ENCODE peak calls at places on chromosomes 16 and 17, in four cellular contexts. One of them, this sample, is unnamed.

GRCh38 chr16:51565149-51565548 is 414.1 kb upstream of the SALL1 start:
- DNase-seq in fibroblast of lung: no peak
- DNase-seq in ovary: no peak
- DNase-seq in A549: no peak
- DNase-seq in this sample: no peak

GRCh38 chr17:77465358-77466041 is 324.7 kb downstream of the SEC14L1 start:
- DNase-seq in A549: no peak
- DNase-seq in fibroblast of lung: peak; percentile 80
- DNase-seq in ovary: no peak
- DNase-seq in this sample: no peak

GRCh38 chr16:24986512-24987303 is 28.5 kb downstream of the ARHGAP17 start:
- DNase-seq in A549: peak; percentile 66
- DNase-seq in ovary: peak; percentile 62
- DNase-seq in fibroblast of lung: peak; percentile 91
- DNase-seq in this sample: no peak

GRCh38 chr16:23014592-23014991 is 134.7 kb downstream of the USP31 start:
- DNase-seq in ovary: no peak
- DNase-seq in fibroblast of lung: no peak
- DNase-seq in A549: peak; percentile 10
- DNase-seq in this sample: no peak

GRCh38 chr17:62105861-62106260 is 40.8 kb upstream of the MED13 start:
- DNase-seq in ovary: no peak
- DNase-seq in fibroblast of lung: no peak
- DNase-seq in A549: no peak
- DNase-seq in this sample: no peak

GRCh38 chr16:88469615-88470395 is 16.7 kb downstream of the ZFPM1 start:
- DNase-seq in fibroblast of lung: no peak
- DNase-seq in A549: no peak
- DNase-seq in ovary: no peak
- DNase-seq in this sample: no peak

GRCh38 chr16:86534779-86535605 is 20.0 kb downstream of the MTHFSD start:
- DNase-seq in fibroblast of lung: no peak
- DNase-seq in ovary: no peak
- DNase-seq in A549: no peak
- DNase-seq in this sample: no peak

GRCh38 chr17:80539022-80539421 is 5.6 kb upstream of the RPTOR start:
- DNase-seq in A549: peak; percentile 34
- DNase-seq in ovary: no peak
- DNase-seq in fibroblast of lung: no peak
- DNase-seq in this sample: no peak

GRCh38 chr17:59668816-59669215 is 38.4 kb downstream of the PTRH2 start:
- DNase-seq in fibroblast of lung: peak; percentile 98
- DNase-seq in A549: peak; percentile 22
- DNase-seq in ovary: no peak
- DNase-seq in this sample: no peak

GRCh38 chr16:88705076-88705684 is 1.0 kb downstream of the RNF166 start:
- DNase-seq in fibroblast of lung: peak; percentile 49
- DNase-seq in ovary: no peak
- DNase-seq in A549: no peak
- DNase-seq in this sample: no peak

GRCh38 chr16:62709856-62710255 is 673.6 kb upstream of the CDH8 start:
- DNase-seq in ovary: no peak
- DNase-seq in A549: no peak
- DNase-seq in fibroblast of lung: no peak
- DNase-seq in this sample: no peak

GRCh38 chr17:82022310-82022980 is at the start of gene CENPX:
- DNase-seq in ovary: no peak
- DNase-seq in A549: no peak
- DNase-seq in fibroblast of lung: no peak
- DNase-seq in this sample: peak; percentile 42

GRCh38 chr16:21277045-21277926 is 804 bp downstream of the CRYM start:
- DNase-seq in A549: no peak
- DNase-seq in fibroblast of lung: no peak
- DNase-seq in ovary: no peak
- DNase-seq in this sample: no peak

GRCh38 chr17:69523252-69523861 is 108.9 kb downstream of the MAP2K6 start:
- DNase-seq in A549: peak; percentile 72
- DNase-seq in fibroblast of lung: peak; percentile 40
- DNase-seq in ovary: peak; percentile 24
- DNase-seq in this sample: no peak

GRCh38 chr17:69525920-69526841 is 111.7 kb downstream of the MAP2K6 start:
- DNase-seq in A549: peak; percentile 74
- DNase-seq in fibroblast of lung: peak; percentile 48
- DNase-seq in ovary: peak; percentile 46
- DNase-seq in this sample: peak; percentile 36

GRCh38 chr17:69528035-69528434 is 113.5 kb downstream of the MAP2K6 start:
- DNase-seq in ovary: no peak
- DNase-seq in A549: no peak
- DNase-seq in fibroblast of lung: no peak
- DNase-seq in this sample: no peak

GRCh38 chr17:69518951-69519350 is 104.5 kb downstream of the MAP2K6 start:
- DNase-seq in ovary: no peak
- DNase-seq in A549: no peak
- DNase-seq in fibroblast of lung: no peak
- DNase-seq in this sample: no peak

GRCh38 chr17:69524854-69525253 is 110.4 kb downstream of the MAP2K6 start:
- DNase-seq in ovary: no peak
- DNase-seq in A549: peak; percentile 17
- DNase-seq in fibroblast of lung: no peak
- DNase-seq in this sample: no peak
- TF ChIP-seq CTCF in ovary: no peak
- TF ChIP-seq CTCF in A549: peak; percentile 40
- TF ChIP-seq CTCF in fibroblast of lung: no peak
- TF ChIP-seq CTCF in this sample: no peak

DNA sequence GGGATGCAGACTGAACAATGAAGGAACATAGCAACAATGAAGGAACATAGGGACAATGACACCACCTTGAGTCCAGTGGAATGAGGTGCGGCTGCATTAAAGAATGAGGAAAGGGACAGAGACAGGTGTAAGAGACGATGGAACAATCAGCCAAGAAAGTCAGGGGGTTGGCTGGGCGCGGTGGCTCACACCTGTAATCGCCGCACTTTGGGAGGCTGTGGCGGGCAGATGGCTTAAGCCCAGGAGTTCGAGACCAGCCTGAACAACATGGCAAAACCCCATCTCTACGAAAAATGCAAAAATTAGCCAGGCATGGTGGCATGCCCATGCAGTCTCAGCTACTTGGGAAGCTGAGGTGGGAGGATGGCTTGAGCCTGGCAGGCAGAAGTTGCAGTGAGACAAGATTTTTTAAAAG is 13.6 kb upstream of the CBFB start:
- DNase-seq in ovary: no peak
- DNase-seq in fibroblast of lung: no peak
- DNase-seq in A549: peak; percentile 45
- DNase-seq in this sample: no peak
- TF ChIP-seq CTCF in ovary: no peak
- TF ChIP-seq CTCF in fibroblast of lung: no peak
- TF ChIP-seq CTCF in A549: peak; percentile 19
- TF ChIP-seq CTCF in this sample: no peak

DNA sequence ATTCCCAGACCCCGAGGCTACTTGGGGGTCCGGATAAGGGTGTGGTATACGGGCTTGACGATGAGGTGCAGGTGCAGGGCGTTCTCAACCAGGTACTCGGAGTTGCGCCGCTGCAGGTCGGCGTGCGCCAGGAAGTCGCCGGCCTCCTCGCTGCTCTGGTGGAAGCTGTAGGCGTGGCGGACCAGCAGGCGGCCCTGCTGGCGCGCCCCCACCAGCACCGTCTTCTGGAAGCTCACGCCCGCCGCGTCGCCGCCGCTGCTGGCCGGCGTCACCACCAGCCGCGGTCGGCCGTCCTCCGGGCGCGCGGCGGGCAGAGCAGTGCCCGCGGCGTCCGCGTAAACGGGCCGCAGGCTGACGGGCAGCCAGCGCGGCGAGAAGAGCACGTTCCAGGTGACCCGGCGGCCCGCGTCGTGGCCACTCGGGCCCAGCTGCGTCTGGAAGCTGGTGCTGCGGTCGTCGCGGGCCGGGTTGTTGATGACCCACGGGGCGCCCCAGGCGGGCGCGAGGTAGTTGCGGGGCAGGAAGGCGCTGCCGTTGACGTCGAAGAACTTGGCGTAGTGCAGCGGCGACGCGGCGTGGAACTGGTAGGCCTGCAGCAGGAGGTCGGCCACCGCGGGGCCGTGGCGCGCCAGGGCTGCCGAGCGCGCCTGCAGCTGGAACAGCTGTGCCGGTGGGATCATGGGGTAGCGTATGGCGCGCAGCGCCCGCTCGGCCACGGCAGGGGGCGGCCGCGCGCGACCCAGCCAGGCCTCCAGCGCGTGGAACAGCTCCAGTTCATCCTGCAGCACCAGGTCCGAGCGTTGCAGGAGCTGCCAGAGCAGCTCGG is 4.8 kb downstream of the BTBD17 start:
- DNase-seq in A549: peak; percentile 24
- DNase-seq in ovary: no peak
- DNase-seq in fibroblast of lung: no peak
- DNase-seq in this sample: no peak
- TF ChIP-seq CTCF in A549: no peak
- TF ChIP-seq CTCF in ovary: no peak
- TF ChIP-seq CTCF in fibroblast of lung: no peak
- TF ChIP-seq CTCF in this sample: peak; percentile 11

GRCh38 chr17:17167986-17168385 is 38.1 kb downstream of the PLD6 start:
- DNase-seq in fibroblast of lung: no peak
- DNase-seq in ovary: no peak
- DNase-seq in A549: no peak
- DNase-seq in this sample: no peak
- TF ChIP-seq CTCF in fibroblast of lung: no peak
- TF ChIP-seq CTCF in ovary: no peak
- TF ChIP-seq CTCF in A549: no peak
- TF ChIP-seq CTCF in this sample: no peak

GRCh38 chr17:28472871-28473497 is 460 bp upstream of the SLC13A2 start:
- DNase-seq in ovary: no peak
- DNase-seq in A549: no peak
- DNase-seq in fibroblast of lung: no peak
- DNase-seq in this sample: no peak

GRCh38 chr17:28474035-28474640 is 694 bp downstream of the SLC13A2 start:
- DNase-seq in A549: no peak
- DNase-seq in ovary: no peak
- DNase-seq in fibroblast of lung: no peak
- DNase-seq in this sample: no peak

GRCh38 chr17:28471531-28472342 is 1.7 kb upstream of the SLC13A2 start:
- DNase-seq in fibroblast of lung: no peak
- DNase-seq in A549: no peak
- DNase-seq in ovary: no peak
- DNase-seq in this sample: no peak

GRCh38 chr17:28475151-28475900 is 1.9 kb downstream of the SLC13A2 start:
- DNase-seq in fibroblast of lung: no peak
- DNase-seq in A549: peak; percentile 63
- DNase-seq in ovary: no peak
- DNase-seq in this sample: no peak

GRCh38 chr17:28473542-28473941 is at the start of gene SLC13A2:
- DNase-seq in fibroblast of lung: no peak
- DNase-seq in A549: no peak
- DNase-seq in ovary: no peak
- DNase-seq in this sample: no peak
- TF ChIP-seq CTCF in fibroblast of lung: no peak
- TF ChIP-seq CTCF in A549: no peak
- TF ChIP-seq CTCF in ovary: no peak
- TF ChIP-seq CTCF in this sample: no peak

GRCh38 chr17:38868968-38869646 is 751 bp upstream of the LASP1 start:
- DNase-seq in fibroblast of lung: peak; percentile 83
- DNase-seq in A549: peak; percentile 92
- DNase-seq in ovary: peak; percentile 94
- DNase-seq in this sample: peak; percentile 97
- TF ChIP-seq CTCF in fibroblast of lung: peak; percentile 21
- TF ChIP-seq CTCF in A549: peak; percentile 51
- TF ChIP-seq CTCF in ovary: no peak
- TF ChIP-seq CTCF in this sample: no peak

This sample was measured in neural crest cell.